ENCODE peak calls at places on chromosomes 11 and 22, in seven cellular contexts. One of them, this sample, is unnamed.

GRCh38 chr22:28772633-28773460 is at the start of gene CCDC117:
- DNase-seq in naive B cell: peak
- DNase-seq in astrocyte of the cerebellum: peak
- DNase-seq in neural progenitor cell: peak
- DNase-seq in AG04450: peak
- DNase-seq in stimulated activated CD4-positive, alpha-beta T cell treated with anti-CD3 and anti-CD28 coated beads, Interleukin-1b, Interleukin-23, amount 100 ng/mL, for 24 hours: peak
- DNase-seq in heart right ventricle: peak
- DNase-seq in this sample: peak

GRCh38 chr11:12148882-12149281 is 38.5 kb downstream of the MICAL2 start:
- DNase-seq in naive B cell: no peak
- DNase-seq in astrocyte of the cerebellum: no peak
- DNase-seq in neural progenitor cell: no peak
- DNase-seq in AG04450: no peak
- DNase-seq in stimulated activated CD4-positive, alpha-beta T cell treated with anti-CD3 and anti-CD28 coated beads, Interleukin-1b, Interleukin-23, amount 100 ng/mL, for 24 hours: no peak
- DNase-seq in heart right ventricle: no peak
- DNase-seq in this sample: no peak

GRCh38 chr22:33828302-33828701 is 92.0 kb downstream of the LARGE1 start:
- DNase-seq in naive B cell: no peak
- DNase-seq in astrocyte of the cerebellum: no peak
- DNase-seq in neural progenitor cell: no peak
- DNase-seq in AG04450: no peak
- DNase-seq in stimulated activated CD4-positive, alpha-beta T cell treated with anti-CD3 and anti-CD28 coated beads, Interleukin-1b, Interleukin-23, amount 100 ng/mL, for 24 hours: no peak
- DNase-seq in heart right ventricle: no peak
- DNase-seq in this sample: no peak

GRCh38 chr11:111775024-111775710 is 9.0 kb upstream of the PPP2R1B start:
- DNase-seq in naive B cell: no peak
- DNase-seq in astrocyte of the cerebellum: no peak
- DNase-seq in neural progenitor cell: no peak
- DNase-seq in AG04450: no peak
- DNase-seq in stimulated activated CD4-positive, alpha-beta T cell treated with anti-CD3 and anti-CD28 coated beads, Interleukin-1b, Interleukin-23, amount 100 ng/mL, for 24 hours: no peak
- DNase-seq in heart right ventricle: peak
- DNase-seq in this sample: no peak

GRCh38 chr11:106278391-106278790 is 200.9 kb downstream of the AASDHPPT start:
- DNase-seq in naive B cell: no peak
- DNase-seq in astrocyte of the cerebellum: no peak
- DNase-seq in neural progenitor cell: no peak
- DNase-seq in AG04450: no peak
- DNase-seq in stimulated activated CD4-positive, alpha-beta T cell treated with anti-CD3 and anti-CD28 coated beads, Interleukin-1b, Interleukin-23, amount 100 ng/mL, for 24 hours: no peak
- DNase-seq in heart right ventricle: no peak
- DNase-seq in this sample: no peak

GRCh38 chr11:3051435-3052108 is 5.7 kb downstream of the CARS1 start:
- DNase-seq in naive B cell: no peak
- DNase-seq in astrocyte of the cerebellum: no peak
- DNase-seq in neural progenitor cell: no peak
- DNase-seq in AG04450: no peak
- DNase-seq in stimulated activated CD4-positive, alpha-beta T cell treated with anti-CD3 and anti-CD28 coated beads, Interleukin-1b, Interleukin-23, amount 100 ng/mL, for 24 hours: no peak
- DNase-seq in heart right ventricle: no peak
- DNase-seq in this sample: peak

GRCh38 chr22:24060375-24060788 is 49.3 kb downstream of the CABIN1 start:
- DNase-seq in naive B cell: no peak
- DNase-seq in astrocyte of the cerebellum: peak
- DNase-seq in neural progenitor cell: no peak
- DNase-seq in AG04450: peak
- DNase-seq in stimulated activated CD4-positive, alpha-beta T cell treated with anti-CD3 and anti-CD28 coated beads, Interleukin-1b, Interleukin-23, amount 100 ng/mL, for 24 hours: no peak
- DNase-seq in heart right ventricle: peak
- DNase-seq in this sample: no peak

GRCh38 chr22:38314992-38315800 is 2.0 kb downstream of the CSNK1E start:
- DNase-seq in naive B cell: peak
- DNase-seq in astrocyte of the cerebellum: no peak
- DNase-seq in neural progenitor cell: peak
- DNase-seq in AG04450: no peak
- DNase-seq in stimulated activated CD4-positive, alpha-beta T cell treated with anti-CD3 and anti-CD28 coated beads, Interleukin-1b, Interleukin-23, amount 100 ng/mL, for 24 hours: no peak
- DNase-seq in heart right ventricle: no peak
- DNase-seq in this sample: peak

GRCh38 chr11:94088906-94089305 is 39.7 kb upstream of the PANX1 start:
- DNase-seq in naive B cell: no peak
- DNase-seq in astrocyte of the cerebellum: no peak
- DNase-seq in neural progenitor cell: no peak
- DNase-seq in AG04450: no peak
- DNase-seq in stimulated activated CD4-positive, alpha-beta T cell treated with anti-CD3 and anti-CD28 coated beads, Interleukin-1b, Interleukin-23, amount 100 ng/mL, for 24 hours: no peak
- DNase-seq in heart right ventricle: no peak
- DNase-seq in this sample: no peak

GRCh38 chr11:78961938-78962701 is 387.5 kb upstream of the NARS2 start:
- DNase-seq in naive B cell: no peak
- DNase-seq in astrocyte of the cerebellum: peak
- DNase-seq in neural progenitor cell: peak
- DNase-seq in AG04450: peak
- DNase-seq in stimulated activated CD4-positive, alpha-beta T cell treated with anti-CD3 and anti-CD28 coated beads, Interleukin-1b, Interleukin-23, amount 100 ng/mL, for 24 hours: no peak
- DNase-seq in heart right ventricle: no peak
- DNase-seq in this sample: peak

GRCh38 chr11:128498846-128499245 is 88.5 kb downstream of the ETS1 start:
- DNase-seq in naive B cell: no peak
- DNase-seq in astrocyte of the cerebellum: no peak
- DNase-seq in neural progenitor cell: no peak
- DNase-seq in AG04450: no peak
- DNase-seq in stimulated activated CD4-positive, alpha-beta T cell treated with anti-CD3 and anti-CD28 coated beads, Interleukin-1b, Interleukin-23, amount 100 ng/mL, for 24 hours: no peak
- DNase-seq in heart right ventricle: no peak
- DNase-seq in this sample: no peak

GRCh38 chr11:2570841-2571597 is 126.2 kb downstream of the KCNQ1 start:
- DNase-seq in naive B cell: no peak
- DNase-seq in astrocyte of the cerebellum: no peak
- DNase-seq in neural progenitor cell: no peak
- DNase-seq in AG04450: no peak
- DNase-seq in stimulated activated CD4-positive, alpha-beta T cell treated with anti-CD3 and anti-CD28 coated beads, Interleukin-1b, Interleukin-23, amount 100 ng/mL, for 24 hours: no peak
- DNase-seq in heart right ventricle: no peak
- DNase-seq in this sample: no peak

GRCh38 chr11:125123947-125124633 is 12.7 kb upstream of the TMEM218 start:
- DNase-seq in naive B cell: no peak
- DNase-seq in astrocyte of the cerebellum: peak
- DNase-seq in neural progenitor cell: peak
- DNase-seq in AG04450: no peak
- DNase-seq in stimulated activated CD4-positive, alpha-beta T cell treated with anti-CD3 and anti-CD28 coated beads, Interleukin-1b, Interleukin-23, amount 100 ng/mL, for 24 hours: no peak
- DNase-seq in heart right ventricle: peak
- DNase-seq in this sample: no peak

GRCh38 chr22:49240472-49240871 is 587.2 kb downstream of the BRD1 start:
- DNase-seq in naive B cell: no peak
- DNase-seq in astrocyte of the cerebellum: no peak
- DNase-seq in neural progenitor cell: no peak
- DNase-seq in AG04450: no peak
- DNase-seq in stimulated activated CD4-positive, alpha-beta T cell treated with anti-CD3 and anti-CD28 coated beads, Interleukin-1b, Interleukin-23, amount 100 ng/mL, for 24 hours: no peak
- DNase-seq in heart right ventricle: no peak
- DNase-seq in this sample: no peak

GRCh38 chr22:38881464-38881871 is 9.5 kb upstream of the CBX6 start:
- DNase-seq in naive B cell: no peak
- DNase-seq in astrocyte of the cerebellum: peak
- DNase-seq in neural progenitor cell: no peak
- DNase-seq in AG04450: peak
- DNase-seq in stimulated activated CD4-positive, alpha-beta T cell treated with anti-CD3 and anti-CD28 coated beads, Interleukin-1b, Interleukin-23, amount 100 ng/mL, for 24 hours: no peak
- DNase-seq in heart right ventricle: no peak
- DNase-seq in this sample: no peak

GRCh38 chr11:17822021-17822781 is 87.6 kb downstream of the KCNC1 start:
- DNase-seq in naive B cell: no peak
- DNase-seq in astrocyte of the cerebellum: no peak
- DNase-seq in neural progenitor cell: no peak
- DNase-seq in AG04450: peak
- DNase-seq in stimulated activated CD4-positive, alpha-beta T cell treated with anti-CD3 and anti-CD28 coated beads, Interleukin-1b, Interleukin-23, amount 100 ng/mL, for 24 hours: no peak
- DNase-seq in heart right ventricle: peak
- DNase-seq in this sample: no peak

GRCh38 chr22:50102946-50103345 is 13.1 kb downstream of the MOV10L1 start:
- DNase-seq in naive B cell: no peak
- DNase-seq in astrocyte of the cerebellum: no peak
- DNase-seq in neural progenitor cell: no peak
- DNase-seq in AG04450: no peak
- DNase-seq in stimulated activated CD4-positive, alpha-beta T cell treated with anti-CD3 and anti-CD28 coated beads, Interleukin-1b, Interleukin-23, amount 100 ng/mL, for 24 hours: no peak
- DNase-seq in heart right ventricle: no peak
- DNase-seq in this sample: no peak

GRCh38 chr11:122803716-122804115 is 34.6 kb upstream of the CRTAM start:
- DNase-seq in naive B cell: no peak
- DNase-seq in astrocyte of the cerebellum: no peak
- DNase-seq in neural progenitor cell: no peak
- DNase-seq in AG04450: no peak
- DNase-seq in stimulated activated CD4-positive, alpha-beta T cell treated with anti-CD3 and anti-CD28 coated beads, Interleukin-1b, Interleukin-23, amount 100 ng/mL, for 24 hours: no peak
- DNase-seq in heart right ventricle: no peak
- DNase-seq in this sample: no peak

GRCh38 chr11:5684627-5685362 is at the start of gene TRIM5:
- DNase-seq in naive B cell: peak
- DNase-seq in astrocyte of the cerebellum: peak
- DNase-seq in neural progenitor cell: peak
- DNase-seq in AG04450: peak
- DNase-seq in stimulated activated CD4-positive, alpha-beta T cell treated with anti-CD3 and anti-CD28 coated beads, Interleukin-1b, Interleukin-23, amount 100 ng/mL, for 24 hours: peak
- DNase-seq in heart right ventricle: peak
- DNase-seq in this sample: peak

GRCh38 chr11:102653744-102654291 is 28.7 kb upstream of the MMP20 start:
- DNase-seq in naive B cell: no peak
- DNase-seq in astrocyte of the cerebellum: no peak
- DNase-seq in neural progenitor cell: no peak
- DNase-seq in AG04450: no peak
- DNase-seq in stimulated activated CD4-positive, alpha-beta T cell treated with anti-CD3 and anti-CD28 coated beads, Interleukin-1b, Interleukin-23, amount 100 ng/mL, for 24 hours: no peak
- DNase-seq in heart right ventricle: no peak
- DNase-seq in this sample: no peak

GRCh38 chr22:46072030-46072881 is 78.1 kb upstream of the PPARA start:
- DNase-seq in naive B cell: peak
- DNase-seq in astrocyte of the cerebellum: no peak
- DNase-seq in neural progenitor cell: peak
- DNase-seq in AG04450: no peak
- DNase-seq in stimulated activated CD4-positive, alpha-beta T cell treated with anti-CD3 and anti-CD28 coated beads, Interleukin-1b, Interleukin-23, amount 100 ng/mL, for 24 hours: no peak
- DNase-seq in heart right ventricle: peak
- DNase-seq in this sample: peak

GRCh38 chr11:130580372-130580771 is 131.9 kb downstream of the ADAMTS15 start:
- DNase-seq in naive B cell: no peak
- DNase-seq in astrocyte of the cerebellum: peak
- DNase-seq in neural progenitor cell: peak
- DNase-seq in AG04450: peak
- DNase-seq in stimulated activated CD4-positive, alpha-beta T cell treated with anti-CD3 and anti-CD28 coated beads, Interleukin-1b, Interleukin-23, amount 100 ng/mL, for 24 hours: no peak
- DNase-seq in heart right ventricle: no peak
- DNase-seq in this sample: peak

GRCh38 chr11:72703281-72704008 is 29.2 kb upstream of the PDE2A start:
- DNase-seq in naive B cell: no peak
- DNase-seq in astrocyte of the cerebellum: no peak
- DNase-seq in neural progenitor cell: peak
- DNase-seq in AG04450: no peak
- DNase-seq in stimulated activated CD4-positive, alpha-beta T cell treated with anti-CD3 and anti-CD28 coated beads, Interleukin-1b, Interleukin-23, amount 100 ng/mL, for 24 hours: no peak
- DNase-seq in heart right ventricle: peak
- DNase-seq in this sample: peak

GRCh38 chr11:97722721-97723120 is 1298.0 kb upstream of the CNTN5 start:
- DNase-seq in naive B cell: no peak
- DNase-seq in astrocyte of the cerebellum: no peak
- DNase-seq in neural progenitor cell: no peak
- DNase-seq in AG04450: no peak
- DNase-seq in stimulated activated CD4-positive, alpha-beta T cell treated with anti-CD3 and anti-CD28 coated beads, Interleukin-1b, Interleukin-23, amount 100 ng/mL, for 24 hours: no peak
- DNase-seq in heart right ventricle: no peak
- DNase-seq in this sample: no peak

GRCh38 chr22:45202333-45203149 is 38.2 kb downstream of the KIAA0930 start:
- DNase-seq in naive B cell: no peak
- DNase-seq in astrocyte of the cerebellum: no peak
- DNase-seq in neural progenitor cell: no peak
- DNase-seq in AG04450: no peak
- DNase-seq in stimulated activated CD4-positive, alpha-beta T cell treated with anti-CD3 and anti-CD28 coated beads, Interleukin-1b, Interleukin-23, amount 100 ng/mL, for 24 hours: no peak
- DNase-seq in heart right ventricle: no peak
- DNase-seq in this sample: no peak

GRCh38 chr22:30804626-30805025 is 110.0 kb downstream of the OSBP2 start:
- DNase-seq in naive B cell: no peak
- DNase-seq in astrocyte of the cerebellum: no peak
- DNase-seq in neural progenitor cell: no peak
- DNase-seq in AG04450: no peak
- DNase-seq in stimulated activated CD4-positive, alpha-beta T cell treated with anti-CD3 and anti-CD28 coated beads, Interleukin-1b, Interleukin-23, amount 100 ng/mL, for 24 hours: no peak
- DNase-seq in heart right ventricle: no peak
- DNase-seq in this sample: no peak

GRCh38 chr11:31822604-31823371 is 11.7 kb upstream of the PAX6 start:
- DNase-seq in naive B cell: no peak
- DNase-seq in astrocyte of the cerebellum: no peak
- DNase-seq in neural progenitor cell: peak
- DNase-seq in AG04450: no peak
- DNase-seq in stimulated activated CD4-positive, alpha-beta T cell treated with anti-CD3 and anti-CD28 coated beads, Interleukin-1b, Interleukin-23, amount 100 ng/mL, for 24 hours: no peak
- DNase-seq in heart right ventricle: no peak
- DNase-seq in this sample: peak

GRCh38 chr11:61295596-61295926 is 445 bp upstream of the VWCE start:
- DNase-seq in naive B cell: peak
- DNase-seq in astrocyte of the cerebellum: no peak
- DNase-seq in neural progenitor cell: no peak
- DNase-seq in AG04450: no peak
- DNase-seq in stimulated activated CD4-positive, alpha-beta T cell treated with anti-CD3 and anti-CD28 coated beads, Interleukin-1b, Interleukin-23, amount 100 ng/mL, for 24 hours: no peak
- DNase-seq in heart right ventricle: no peak
- DNase-seq in this sample: no peak

This sample was measured in retina.